ENCODE peak calls at places on chromosomes 5 and 9, in six cellular contexts. I is A549, E is upper lobe of left lung, Z is HepG2, O is GM12878, S is K562. K is an unnamed sample.

GRCh38 chr9:69554945-69555344 is 117.2 kb downstream of the APBA1 start:
- ATAC-seq in I (no peak), E (peak; percentile 76), O (no peak), S (no peak), Z (no peak), K (no peak)

GRCh38 chr5:154900071-154900470 is 37.9 kb downstream of the GEMIN5 start:
- ATAC-seq in I (no peak), E (no peak), S (no peak), Z (no peak), O (no peak), K (no peak)

GRCh38 chr5:128782446-128782845 is 182.8 kb upstream of the SLC27A6 start:
- ATAC-seq in Z (no peak), O (no peak), E (peak; percentile 73), I (peak; percentile 76), S (no peak), K (peak; percentile 77)

GRCh38 chr9:116238225-116238624 is 84.6 kb downstream of the PAPPA start:
- ATAC-seq in E (peak; percentile 45), I (peak; percentile 74), S (no peak), Z (no peak), O (no peak), K (no peak)

GRCh38 chr9:109381011-109381729 is 60.3 kb upstream of the EPB41L4B start:
- ATAC-seq in Z (peak; percentile 83), E (no peak), I (no peak), O (peak; percentile 77), S (no peak), K (no peak)

GRCh38 chr9:137828527-137829259 is 48.9 kb upstream of the CACNA1B start:
- ATAC-seq in I (peak; percentile 51), S (peak; percentile 70), O (no peak), Z (peak; percentile 21), E (no peak), K (no peak)

GRCh38 chr9:109012009-109012875 is 1.1 kb downstream of the CTNNAL1 start:
- ATAC-seq in S (peak; percentile 43), E (peak; percentile 72), O (peak; percentile 30), I (peak; percentile 69), Z (peak; percentile 49), K (peak; percentile 56)

GRCh38 chr5:55141945-55142690 is 17.9 kb upstream of the GPX8 start:
- ATAC-seq in I (no peak), S (no peak), E (no peak), Z (no peak), O (no peak), K (no peak)

GRCh38 chr5:77630246-77631165 is 8.0 kb downstream of the OTP start:
- ATAC-seq in E (peak; percentile 78), Z (peak; percentile 96), I (peak; percentile 97), O (peak; percentile 87), S (no peak), K (peak; percentile 53)

GRCh38 chr9:124132671-124133147 is 121.1 kb downstream of the LHX2 start:
- ATAC-seq in Z (no peak), E (no peak), O (no peak), S (no peak), I (peak; percentile 39), K (no peak)

GRCh38 chr9:14585730-14586473 is 107.3 kb downstream of the ZDHHC21 start:
- ATAC-seq in E (no peak), I (no peak), O (peak; percentile 98), S (no peak), Z (no peak), K (no peak)

GRCh38 chr5:932628-933250 is 40.1 kb downstream of the TRIP13 start:
- ATAC-seq in S (no peak), Z (no peak), E (peak; percentile 40), O (no peak), I (no peak), K (peak; percentile 85)

GRCh38 chr9:125061391-125061790 is 81.9 kb downstream of the SCAI start:
- ATAC-seq in S (no peak), I (no peak), E (no peak), O (no peak), Z (no peak), K (no peak)

GRCh38 chr5:32642276-32643002 is 57.1 kb downstream of the SUB1 start:
- ATAC-seq in Z (peak; percentile 46), E (no peak), I (peak; percentile 82), O (no peak), S (no peak), K (no peak)

GRCh38 chr5:160938532-160938931 is 86.5 kb upstream of the ATP10B start:
- ATAC-seq in E (peak; percentile 45), Z (no peak), S (no peak), O (no peak), I (no peak), K (peak; percentile 71)
- TF ChIP-seq EP300 in E (no peak), Z (no peak), S (no peak), O (no peak), I (no peak), K (no peak)

GRCh38 chr5:133930824-133931111 is 37.7 kb downstream of the C5orf15 start:
- ATAC-seq in E (no peak), I (no peak), O (no peak), Z (no peak), S (no peak), K (no peak)

GRCh38 chr5:133928690-133929393 is 39.6 kb downstream of the C5orf15 start:
- ATAC-seq in I (no peak), S (no peak), E (no peak), O (peak; percentile 79), Z (no peak), K (no peak)

GRCh38 chr5:133931546-133931945 is 36.9 kb downstream of the C5orf15 start:
- ATAC-seq in O (no peak), Z (no peak), I (no peak), E (no peak), S (no peak), K (no peak)

GRCh38 chr5:133932441-133933168 is 35.8 kb downstream of the C5orf15 start:
- ATAC-seq in O (peak; percentile 45), Z (no peak), E (peak; percentile 59), S (peak; percentile 71), I (no peak), K (no peak)

DNA sequence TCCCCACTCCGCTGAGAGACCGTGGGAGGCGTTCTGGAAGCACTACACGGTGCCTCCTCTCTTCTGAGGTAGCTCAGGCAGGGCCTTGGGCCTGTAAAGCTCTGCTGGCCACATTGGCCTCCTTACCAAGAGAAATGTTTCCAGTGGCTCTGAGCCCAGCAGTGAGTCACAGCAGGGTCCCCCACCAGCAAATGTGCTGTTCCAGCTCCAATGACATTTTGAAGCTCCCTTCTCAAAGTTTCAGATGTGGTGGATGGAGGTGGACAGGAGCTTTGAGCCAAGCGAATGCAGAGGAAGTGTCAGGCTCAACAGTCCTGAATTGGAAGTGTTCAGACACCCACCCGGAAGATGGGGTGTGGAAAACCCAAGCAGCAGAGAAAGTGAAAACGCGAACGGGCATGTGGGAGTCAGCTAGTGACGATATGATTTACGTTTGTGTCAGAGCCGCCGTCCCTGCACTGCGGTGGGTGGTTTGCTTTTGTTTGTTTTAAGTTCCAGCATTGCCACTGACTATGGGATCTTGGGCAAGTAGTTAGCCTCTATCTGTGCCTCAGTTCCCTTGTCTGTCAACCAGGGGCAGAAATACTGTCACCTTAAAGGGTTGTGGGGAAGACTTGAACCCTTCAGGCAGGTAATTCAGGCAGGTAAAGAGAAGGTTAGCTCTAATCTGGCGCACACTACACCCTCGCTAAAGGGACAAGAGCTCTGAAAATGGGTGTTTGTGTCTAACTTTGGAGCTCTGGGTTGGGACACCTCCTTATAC is 38.2 kb downstream of the C5orf15 start:
- ATAC-seq in I (no peak), Z (no peak), E (peak; percentile 42), O (peak; percentile 42), S (peak; percentile 48), K (no peak)
- H3K4me3 ChIP-seq in I (no peak overlapping the region), Z (no peak overlapping the region), E (no peak overlapping the region), O (peak overlapping the region; percentile 38), S (no peak overlapping the region), K (no peak overlapping the region)

GRCh38 chr5:122030251-122030650 is 47.8 kb downstream of the LOX start:
- ATAC-seq in Z (peak; percentile 94), O (no peak), E (no peak), I (peak; percentile 60), S (peak; percentile 64), K (no peak)

GRCh38 chr5:122040903-122041302 is 37.2 kb downstream of the LOX start:
- ATAC-seq in E (no peak), S (no peak), I (no peak), Z (no peak), O (no peak), K (no peak)

DNA sequence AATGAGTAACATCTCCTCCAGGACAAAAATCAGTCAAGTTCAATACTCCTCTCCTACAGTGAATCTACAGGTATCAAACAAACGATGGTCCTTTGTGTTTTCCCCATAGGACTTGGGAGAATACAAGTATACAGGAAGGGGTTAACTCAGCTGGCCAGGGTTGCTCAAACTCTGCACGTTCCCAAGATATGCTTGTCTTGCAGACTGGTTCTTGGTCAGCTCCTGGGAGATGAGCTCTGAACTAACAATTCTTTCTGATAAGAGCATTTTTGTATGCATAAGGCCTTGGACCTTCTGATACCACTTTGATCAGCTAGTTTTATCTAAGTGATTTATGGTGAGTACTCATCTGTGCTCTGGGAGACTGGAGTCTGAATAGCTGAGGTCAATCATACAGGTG is 42.1 kb downstream of the LOX start:
- ATAC-seq in Z (no peak), I (no peak), E (no peak), S (no peak), O (no peak), K (no peak)
- H3K4me1 ChIP-seq in Z (peaks cover 31% of the 10 kb centered on the region), I (peaks cover 4% of the 10 kb centered on the region), E (no peaks in the 10 kb centered on the region), S (no peaks in the 10 kb centered on the region), O (no peaks in the 10 kb centered on the region), K (no peaks in the 10 kb centered on the region)

GRCh38 chr9:129556576-129557191 is 64.2 kb downstream of the C9orf50 start:
- ATAC-seq in I (no peak), E (no peak), O (no peak), Z (no peak), S (no peak), K (no peak)
- TF ChIP-seq EP300 in I (no peak), E (no peak), O (no peak), Z (no peak), S (no peak), K (no peak)

GRCh38 chr5:158998911-158999705 is 100.6 kb downstream of the EBF1 start:
- ATAC-seq in S (no peak), O (no peak), E (no peak), I (no peak), Z (no peak), K (no peak)
- H3K4me3 ChIP-seq in S (no peak overlapping the region), O (no peak overlapping the region), E (no peak overlapping the region), I (no peak overlapping the region), Z (no peak overlapping the region), K (no peak overlapping the region)

GRCh38 chr5:41094871-41095270 is 23.7 kb upstream of the MROH2B start:
- ATAC-seq in I (peak; percentile 78), E (no peak), S (peak; percentile 61), O (no peak), Z (no peak), K (no peak)
- H3K4me1 ChIP-seq in I (peaks cover 7% of the 10 kb centered on the region), E (no peaks in the 10 kb centered on the region), S (no peaks in the 10 kb centered on the region), O (no peaks in the 10 kb centered on the region), Z (peaks cover 6% of the 10 kb centered on the region), K (peaks cover 5% of the 10 kb centered on the region)